ENCODE peak calls at places on chromosomes 16 and 17, in six cellular contexts. B is thyroid gland; O is fibroblast of the aortic adventitia; W is CD4-positive, alpha-beta T cell; U is BJ; C is mesothelial cell of epicardium. A is an unnamed sample.
A peak's percentile ranks its signal among the peaks of the same experiment; 100 is the strongest.

GRCh38 chr17:15893333-15894024 is 51.5 kb upstream of the ADORA2B start:
- DNase-seq in C (no peak), O (no peak), W (no peak), U (no peak), B (no peak), A (no peak)

GRCh38 chr17:35540589-35541404 is 3.3 kb upstream of the SLFN12L start:
- DNase-seq in B (no peak), O (peak; percentile 53), U (no peak), C (no peak), W (no peak), A (no peak)

GRCh38 chr17:58081641-58082340 is 1.4 kb upstream of the DYNLL2 start:
- DNase-seq in U (no peak), B (no peak), C (no peak), W (no peak), O (no peak), A (peak; percentile 54)

GRCh38 chr16:87963400-87963799 is 12.2 kb downstream of the BANP start:
- DNase-seq in B (no peak), O (peak; percentile 89), U (peak; percentile 43), W (peak; percentile 41), C (no peak), A (no peak)

GRCh38 chr16:78034530-78034929 is 12.2 kb downstream of the CLEC3A start:
- DNase-seq in O (no peak), C (no peak), W (no peak), B (no peak), U (no peak), A (no peak)

GRCh38 chr17:21029515-21029914 is 13.3 kb downstream of the USP22 start:
- DNase-seq in C (no peak), B (no peak), U (no peak), W (no peak), O (no peak), A (no peak)

GRCh38 chr17:27354491-27355081 is 60.7 kb downstream of the WSB1 start:
- DNase-seq in O (no peak), U (no peak), C (no peak), W (no peak), B (peak; percentile 19), A (no peak)

GRCh38 chr17:59830007-59830630 is 62.6 kb downstream of the TUBD1 start:
- DNase-seq in U (no peak), B (no peak), C (no peak), O (peak; percentile 85), W (no peak), A (no peak)

GRCh38 chr16:4115209-4115940 is 867 bp downstream of the ADCY9 start:
- DNase-seq in C (peak; percentile 48), O (peak; percentile 70), W (peak; percentile 24), U (no peak), B (peak; percentile 57), A (peak; percentile 79)

GRCh38 chr16:87366288-87366687 is 17.3 kb downstream of the FBXO31 start:
- DNase-seq in U (no peak), W (no peak), C (no peak), B (no peak), O (no peak), A (no peak)

GRCh38 chr16:10037771-10038170 is 144.5 kb downstream of the GRIN2A start:
- DNase-seq in B (no peak), O (peak; percentile 50), U (no peak), W (no peak), C (no peak), A (no peak)

GRCh38 chr17:78694805-78695531 is 87.1 kb downstream of the CYTH1 start:
- DNase-seq in O (no peak), W (no peak), B (no peak), C (no peak), U (no peak), A (no peak)

GRCh38 chr16:13378151-13378550 is 476.8 kb downstream of the SHISA9 start:
- DNase-seq in W (no peak), B (peak; percentile 10), O (no peak), C (no peak), U (no peak), A (no peak)

GRCh38 chr16:58859958-58860669 is 126.0 kb upstream of the GOT2 start:
- DNase-seq in U (no peak), B (no peak), O (no peak), C (no peak), W (no peak), A (no peak)

GRCh38 chr16:733382-734207 is 6.7 kb downstream of the HAGHL start:
- DNase-seq in W (peak; percentile 28), C (no peak), U (no peak), B (no peak), O (no peak), A (no peak)
- TF ChIP-seq CTCF in W (peak; percentile 18), C (no peak), U (peak; percentile 61), B (no peak), O (peak; percentile 40), A (peak; percentile 57)

DNA sequence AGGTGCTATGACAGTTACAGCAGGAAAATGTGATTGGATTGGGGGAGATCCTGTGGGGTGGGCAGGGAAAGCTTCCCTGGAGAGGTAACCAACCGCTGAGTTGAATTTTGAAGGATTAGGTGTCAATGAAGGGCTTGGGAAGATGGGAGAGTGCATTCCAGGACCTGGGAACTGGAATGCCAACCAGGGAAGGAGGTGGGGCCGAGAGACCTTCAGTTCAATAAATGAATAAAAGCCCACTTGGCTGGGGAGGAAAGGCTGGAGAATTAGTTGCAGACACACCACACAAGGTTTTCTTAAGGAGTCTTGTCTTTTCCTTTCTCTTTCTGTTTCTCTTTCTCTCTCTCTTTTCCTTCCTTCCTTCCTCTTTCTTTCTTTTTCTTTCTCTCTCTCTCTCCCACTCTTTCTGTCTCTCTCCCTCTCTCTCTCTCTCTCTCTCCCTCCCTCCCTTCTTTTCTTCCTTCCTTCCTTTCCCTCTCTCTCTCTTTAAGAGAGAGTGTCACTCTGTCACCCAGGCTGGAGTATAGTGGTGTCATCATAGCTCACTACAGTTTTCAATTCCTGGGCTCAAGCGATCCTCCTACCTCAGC is 3.3 kb downstream of the USP43 start:
- DNase-seq in C (no peak), O (no peak), W (no peak), U (no peak), B (no peak), A (no peak)
- TF ChIP-seq CTCF in C (no peak), O (no peak), W (no peak), U (no peak), B (no peak), A (no peak)

GRCh38 chr16:2682209-2683021 is at the start of gene KCTD5:
- DNase-seq in C (peak; percentile 89), O (peak; percentile 97), W (peak; percentile 95), U (peak; percentile 55), B (peak; percentile 97), A (peak; percentile 96)
- TF ChIP-seq CTCF in C (no peak), O (no peak), W (no peak), U (no peak), B (no peak), A (no peak)

GRCh38 chr17:50634915-50635719 is 436 bp downstream of the ABCC3 start:
- DNase-seq in B (peak; percentile 32), O (no peak), U (no peak), W (no peak), C (no peak), A (no peak)
- TF ChIP-seq CTCF in B (no peak), O (no peak), U (peak; percentile 12), W (no peak), C (no peak), A (no peak)

GRCh38 chr16:62213763-62214162 is 177.5 kb upstream of the CDH8 start:
- DNase-seq in W (no peak), O (no peak), U (no peak), C (no peak), B (no peak), A (no peak)
- TF ChIP-seq CTCF in W (no peak), O (no peak), U (no peak), C (peak; percentile 17), B (no peak), A (peak; percentile 43)

GRCh38 chr16:20918486-20919239 is 18.1 kb downstream of the LYRM1 start:
- DNase-seq in O (peak; percentile 83), W (no peak), C (no peak), B (no peak), U (no peak), A (no peak)
- TF ChIP-seq CTCF in O (no peak), W (no peak), C (no peak), B (no peak), U (no peak), A (no peak)

DNA sequence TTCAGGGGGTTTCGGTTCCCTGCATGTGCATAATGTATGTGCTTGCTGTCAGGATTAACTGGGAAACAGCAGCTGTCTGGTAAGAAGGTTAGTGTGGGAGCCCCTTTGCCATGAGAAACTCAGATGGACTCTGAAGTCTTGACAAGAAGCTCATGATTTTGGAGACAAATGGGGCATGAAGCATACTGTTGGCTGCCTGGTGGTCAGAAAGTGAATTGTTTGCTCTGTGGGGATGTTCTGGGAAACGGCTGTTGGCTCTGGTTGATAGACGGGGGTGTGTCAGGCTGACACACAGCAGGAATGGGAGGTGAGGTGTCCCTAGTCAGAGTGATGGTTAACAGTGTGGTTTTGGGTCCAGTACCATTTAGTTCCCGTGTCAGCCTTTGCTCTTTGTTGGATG is 252.5 kb upstream of the EEF2KMT start:
- DNase-seq in O (no peak), B (no peak), C (no peak), U (no peak), W (no peak), A (no peak)
- TF ChIP-seq CTCF in O (no peak), B (no peak), C (no peak), U (no peak), W (no peak), A (peak; percentile 30)

GRCh38 chr17:79806863-79807720 is 10.2 kb upstream of the CBX8 start:
- DNase-seq in U (no peak), O (no peak), W (no peak), C (no peak), B (no peak), A (no peak)
- TF ChIP-seq CTCF in U (no peak), O (no peak), W (no peak), C (no peak), B (no peak), A (no peak)

GRCh38 chr16:29961479-29962343 is at the start of gene TMEM219:
- DNase-seq in W (peak; percentile 94), C (peak; percentile 91), O (peak; percentile 80), B (peak; percentile 88), U (peak; percentile 61), A (peak; percentile 96)
- TF ChIP-seq CTCF in W (peak; percentile 32), C (peak; percentile 36), O (peak; percentile 56), B (peak; percentile 58), U (peak; percentile 43), A (peak; percentile 77)

A was measured in type B pancreatic cell.